ENCODE peak calls at places on chromosomes 4 and X, in ten cellular contexts. P, A, F, V, C, R, W, D, L and O are unnamed samples.

GRCh38 chrX:108464604-108465003 is 25.0 kb downstream of the COL4A5 start:
- DNase-seq in P (peak), A (no peak), F (no peak), V (no peak), C (no peak), R (no peak), W (no peak), D (no peak), L (no peak), O (no peak)

GRCh38 chrX:39000802-39001201 is 199.5 kb downstream of the MID1IP1 start:
- DNase-seq in P (no peak), A (no peak), F (no peak), V (no peak), C (no peak), R (no peak), W (no peak), D (no peak), L (no peak), O (no peak)

GRCh38 chrX:93354651-93355050 is 318.7 kb downstream of the NAP1L3 start:
- DNase-seq in P (no peak), A (no peak), F (no peak), V (no peak), C (no peak), R (no peak), W (no peak), D (no peak), L (no peak), O (no peak)

GRCh38 chrX:53282313-53282712 is 929 bp upstream of the IQSEC2 start:
- DNase-seq in P (peak), A (no peak), F (no peak), V (no peak), C (no peak), R (no peak), W (no peak), D (no peak), L (no peak), O (no peak)

GRCh38 chrX:24528605-24529004 is 63.5 kb downstream of the PDK3 start:
- DNase-seq in P (no peak), A (no peak), F (peak), V (no peak), C (no peak), R (no peak), W (no peak), D (no peak), L (no peak), O (no peak)

GRCh38 chr4:122616910-122617596 is 3.8 kb downstream of the IL21 start:
- DNase-seq in P (no peak), A (no peak), F (no peak), V (no peak), C (no peak), R (no peak), W (no peak), D (no peak), L (no peak), O (no peak)

GRCh38 chr4:125368684-125369083 is 53.9 kb downstream of the FAT4 start:
- DNase-seq in P (peak), A (no peak), F (no peak), V (no peak), C (no peak), R (no peak), W (no peak), D (no peak), L (no peak), O (no peak)

GRCh38 chrX:129534816-129535578 is 5.1 kb upstream of the OCRL start:
- DNase-seq in P (no peak), A (no peak), F (no peak), V (no peak), C (no peak), R (no peak), W (no peak), D (no peak), L (no peak), O (no peak)

GRCh38 chrX:153967536-153968214 is 3.9 kb downstream of the HCFC1 start:
- DNase-seq in P (no peak), A (no peak), F (no peak), V (no peak), C (no peak), R (no peak), W (no peak), D (no peak), L (no peak), O (no peak)

GRCh38 chr4:8029689-8030088 is 90.0 kb upstream of the AFAP1 start:
- DNase-seq in P (no peak), A (no peak), F (no peak), V (no peak), C (no peak), R (peak), W (no peak), D (no peak), L (no peak), O (no peak)

GRCh38 chr4:174578366-174578765 is 56.1 kb upstream of the HPGD start:
- DNase-seq in P (peak), A (no peak), F (no peak), V (no peak), C (no peak), R (no peak), W (no peak), D (no peak), L (no peak), O (no peak)

GRCh38 chr4:40197879-40198689 is 1.3 kb downstream of the RHOH start:
- DNase-seq in P (no peak), A (no peak), F (no peak), V (no peak), C (no peak), R (no peak), W (no peak), D (no peak), L (no peak), O (no peak)

GRCh38 chr4:78288327-78288726 is 231.2 kb downstream of the FRAS1 start:
- DNase-seq in P (no peak), A (no peak), F (no peak), V (no peak), C (no peak), R (no peak), W (no peak), D (no peak), L (no peak), O (no peak)

GRCh38 chr4:600166-600565 is 24.1 kb upstream of the TMEM271 start:
- DNase-seq in P (no peak), A (no peak), F (no peak), V (no peak), C (no peak), R (no peak), W (no peak), D (no peak), L (no peak), O (no peak)

GRCh38 chrX:152072236-152072635 is 66.1 kb downstream of the MAGEA10 start:
- DNase-seq in P (peak), A (no peak), F (no peak), V (no peak), C (no peak), R (no peak), W (no peak), D (no peak), L (peak), O (no peak)

GRCh38 chrX:120562569-120562926 is 1.8 kb upstream of the CUL4B start:
- DNase-seq in P (no peak), A (no peak), F (no peak), V (no peak), C (no peak), R (no peak), W (no peak), D (no peak), L (no peak), O (no peak)

GRCh38 chr4:160319221-160319867 is 1216.5 kb downstream of the RAPGEF2 start:
- DNase-seq in P (peak), A (no peak), F (no peak), V (no peak), C (no peak), R (no peak), W (no peak), D (no peak), L (peak), O (no peak)

GRCh38 chr4:41424541-41424940 is 113.4 kb upstream of the LIMCH1 start:
- DNase-seq in P (no peak), A (no peak), F (no peak), V (no peak), C (no peak), R (no peak), W (no peak), D (no peak), L (no peak), O (no peak)

GRCh38 chr4:74635074-74635473 is 159.2 kb downstream of the BTC start:
- DNase-seq in P (no peak), A (no peak), F (no peak), V (no peak), C (no peak), R (no peak), W (no peak), D (no peak), L (no peak), O (no peak)

GRCh38 chr4:154744341-154744948 is 645 bp downstream of the LRAT start:
- DNase-seq in P (no peak), A (no peak), F (no peak), V (no peak), C (no peak), R (no peak), W (no peak), D (no peak), L (no peak), O (no peak)

GRCh38 chr4:120005091-120005490 is 61.6 kb downstream of the MAD2L1 start:
- DNase-seq in P (no peak), A (no peak), F (no peak), V (no peak), C (no peak), R (no peak), W (no peak), D (no peak), L (no peak), O (no peak)

GRCh38 chrX:103513067-103513466 is 6.2 kb downstream of the RAB40A start:
- DNase-seq in P (no peak), A (no peak), F (no peak), V (no peak), C (no peak), R (no peak), W (no peak), D (no peak), L (no peak), O (no peak)

DNA sequence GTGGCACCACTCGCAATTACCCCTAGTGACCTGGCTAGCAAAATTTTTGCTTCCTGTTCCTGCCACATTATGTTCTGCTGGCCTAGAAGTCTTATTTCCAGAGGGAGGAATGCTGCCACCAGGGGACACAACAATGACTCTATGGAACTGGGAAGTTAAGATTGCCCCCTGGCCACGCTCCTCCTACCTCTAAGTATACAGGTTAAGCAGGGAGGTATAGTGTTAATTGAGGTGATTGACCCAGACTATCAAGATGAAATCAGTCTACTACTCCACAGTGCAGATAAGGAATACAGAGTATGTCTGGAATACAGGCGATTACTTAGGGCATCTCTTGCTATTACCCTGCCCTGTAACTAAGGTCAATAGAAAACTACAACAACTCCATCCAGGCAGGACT is 48.8 kb upstream of the SMARCAD1 start:
- DNase-seq in P (no peak), A (no peak), F (no peak), V (no peak), C (no peak), R (no peak), W (no peak), D (no peak), L (no peak), O (no peak)
- TF ChIP-seq CTCF in P (no peak), A (no peak), F (no peak), V (no peak), C (no peak), R (no peak), W (no peak), D (no peak), L (no peak), O (no peak)

GRCh38 chrX:112822892-112823291 is 17.7 kb downstream of the AMOT start:
- DNase-seq in P (no peak), A (no peak), F (no peak), V (no peak), C (no peak), R (no peak), W (no peak), D (no peak), L (no peak), O (no peak)
- TF ChIP-seq CTCF in P (no peak), A (no peak), F (no peak), V (no peak), C (no peak), R (no peak), W (no peak), D (no peak), L (no peak), O (no peak)

GRCh38 chr4:140744421-140744820 is 11.8 kb downstream of the TBC1D9 start:
- DNase-seq in P (no peak), A (no peak), F (no peak), V (no peak), C (no peak), R (no peak), W (no peak), D (no peak), L (no peak), O (no peak)

GRCh38 chr4:140750470-140750869 is 5.7 kb downstream of the TBC1D9 start:
- DNase-seq in P (no peak), A (no peak), F (no peak), V (no peak), C (no peak), R (no peak), W (no peak), D (no peak), L (no peak), O (no peak)

GRCh38 chr4:140752669-140753068 is 3.5 kb downstream of the TBC1D9 start:
- DNase-seq in P (no peak), A (no peak), F (no peak), V (no peak), C (no peak), R (no peak), W (no peak), D (no peak), L (no peak), O (no peak)

GRCh38 chr4:140743194-140743931 is 12.8 kb downstream of the TBC1D9 start:
- DNase-seq in P (peak), A (no peak), F (peak), V (no peak), C (no peak), R (no peak), W (no peak), D (no peak), L (no peak), O (no peak)

DNA sequence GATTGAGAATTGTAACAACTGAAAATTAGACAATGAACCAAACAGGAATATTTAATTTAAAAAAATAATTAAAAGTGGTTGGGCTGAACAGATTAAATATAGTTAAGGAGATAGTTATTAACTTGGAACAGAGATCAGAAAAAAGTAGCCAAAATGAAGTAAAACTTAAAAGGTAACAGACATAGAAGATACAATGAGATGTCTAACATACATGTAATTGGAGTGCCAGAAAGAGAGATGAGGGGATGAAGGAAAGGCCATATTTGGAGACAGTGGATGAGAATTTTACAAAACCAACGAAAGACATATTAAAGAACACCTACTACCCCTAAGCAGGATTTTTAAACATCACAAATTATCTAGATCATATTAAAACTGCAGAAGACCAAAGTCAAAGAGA is 8.0 kb downstream of the TBC1D9 start:
- DNase-seq in P (no peak), A (no peak), F (no peak), V (no peak), C (no peak), R (no peak), W (no peak), D (no peak), L (no peak), O (no peak)
- TF ChIP-seq CTCF in P (no peak), A (no peak), F (no peak), V (no peak), C (no peak), R (no peak), W (no peak), D (no peak), L (no peak), O (no peak)

GRCh38 chr4:37951465-37952352 is 8.5 kb upstream of the PTTG2 start:
- DNase-seq in P (no peak), A (no peak), F (no peak), V (no peak), C (no peak), R (no peak), W (no peak), D (no peak), L (no peak), O (no peak)
- TF ChIP-seq CTCF in P (no peak), A (no peak), F (no peak), V (no peak), C (no peak), R (no peak), W (no peak), D (no peak), L (no peak), O (no peak)